ENCODE peak calls at places on chromosome 19, in nine cellular contexts. One of them, this sample, is unnamed.

GRCh38 chr19:34904521-34904845 is 22.2 kb upstream of the ZNF30 start:
- DNase-seq in PC-3: no peak
- DNase-seq in transverse colon: no peak
- DNase-seq in RKO: no peak
- DNase-seq in HTR-8/SVneo: no peak
- DNase-seq in stimulated activated CD8-positive, alpha-beta memory T cell treated with anti-CD3 and anti-CD28 coated beads, Interleukin-15, amount 100 ng/mL, for 24 hours: no peak
- DNase-seq in activated T-cell treated with anti-CD3 and anti-CD28 coated beads, Interleukin-2, amount 50 U/mL, for 4 hours: no peak
- DNase-seq in NCI-H748 treated with DMSO at 0.1 percent for 48 hours: no peak
- DNase-seq in HCT116: no peak
- DNase-seq in this sample: no peak

GRCh38 chr19:861756-862528 is 2.5 kb downstream of the CFD start:
- DNase-seq in HCT116: peak
- DNase-seq in HTR-8/SVneo: no peak
- DNase-seq in activated T-cell treated with anti-CD3 and anti-CD28 coated beads, Interleukin-2, amount 50 U/mL, for 4 hours: peak
- DNase-seq in PC-3: peak
- DNase-seq in stimulated activated CD8-positive, alpha-beta memory T cell treated with anti-CD3 and anti-CD28 coated beads, Interleukin-15, amount 100 ng/mL, for 24 hours: peak
- DNase-seq in RKO: no peak
- DNase-seq in NCI-H748 treated with DMSO at 0.1 percent for 48 hours: peak
- DNase-seq in transverse colon: peak
- DNase-seq in this sample: no peak

GRCh38 chr19:39237200-39238184 is 7.3 kb downstream of the IFNL3 start:
- DNase-seq in NCI-H748 treated with DMSO at 0.1 percent for 48 hours: no peak
- DNase-seq in RKO: peak
- DNase-seq in HCT116: peak
- DNase-seq in stimulated activated CD8-positive, alpha-beta memory T cell treated with anti-CD3 and anti-CD28 coated beads, Interleukin-15, amount 100 ng/mL, for 24 hours: no peak
- DNase-seq in PC-3: peak
- DNase-seq in HTR-8/SVneo: peak
- DNase-seq in transverse colon: peak
- DNase-seq in activated T-cell treated with anti-CD3 and anti-CD28 coated beads, Interleukin-2, amount 50 U/mL, for 4 hours: peak
- DNase-seq in this sample: no peak

GRCh38 chr19:52735734-52736133 is 890 bp upstream of the ZNF611 start:
- DNase-seq in PC-3: peak
- DNase-seq in NCI-H748 treated with DMSO at 0.1 percent for 48 hours: no peak
- DNase-seq in RKO: peak
- DNase-seq in stimulated activated CD8-positive, alpha-beta memory T cell treated with anti-CD3 and anti-CD28 coated beads, Interleukin-15, amount 100 ng/mL, for 24 hours: no peak
- DNase-seq in transverse colon: peak
- DNase-seq in HCT116: no peak
- DNase-seq in activated T-cell treated with anti-CD3 and anti-CD28 coated beads, Interleukin-2, amount 50 U/mL, for 4 hours: no peak
- DNase-seq in HTR-8/SVneo: no peak
- DNase-seq in this sample: peak

GRCh38 chr19:13150919-13151604 is 851 bp downstream of the IER2 start:
- DNase-seq in RKO: peak
- DNase-seq in activated T-cell treated with anti-CD3 and anti-CD28 coated beads, Interleukin-2, amount 50 U/mL, for 4 hours: peak
- DNase-seq in stimulated activated CD8-positive, alpha-beta memory T cell treated with anti-CD3 and anti-CD28 coated beads, Interleukin-15, amount 100 ng/mL, for 24 hours: no peak
- DNase-seq in HCT116: no peak
- DNase-seq in transverse colon: no peak
- DNase-seq in NCI-H748 treated with DMSO at 0.1 percent for 48 hours: no peak
- DNase-seq in PC-3: no peak
- DNase-seq in HTR-8/SVneo: no peak
- DNase-seq in this sample: no peak

GRCh38 chr19:42596391-42597071 is 1.8 kb upstream of the CEACAM8 start:
- DNase-seq in stimulated activated CD8-positive, alpha-beta memory T cell treated with anti-CD3 and anti-CD28 coated beads, Interleukin-15, amount 100 ng/mL, for 24 hours: no peak
- DNase-seq in RKO: peak
- DNase-seq in activated T-cell treated with anti-CD3 and anti-CD28 coated beads, Interleukin-2, amount 50 U/mL, for 4 hours: peak
- DNase-seq in PC-3: peak
- DNase-seq in HTR-8/SVneo: peak
- DNase-seq in HCT116: no peak
- DNase-seq in transverse colon: peak
- DNase-seq in NCI-H748 treated with DMSO at 0.1 percent for 48 hours: no peak
- DNase-seq in this sample: peak

GRCh38 chr19:52748336-52748950 is 13.6 kb upstream of the ZNF611 start:
- DNase-seq in PC-3: peak
- DNase-seq in stimulated activated CD8-positive, alpha-beta memory T cell treated with anti-CD3 and anti-CD28 coated beads, Interleukin-15, amount 100 ng/mL, for 24 hours: no peak
- DNase-seq in activated T-cell treated with anti-CD3 and anti-CD28 coated beads, Interleukin-2, amount 50 U/mL, for 4 hours: no peak
- DNase-seq in HTR-8/SVneo: no peak
- DNase-seq in NCI-H748 treated with DMSO at 0.1 percent for 48 hours: no peak
- DNase-seq in transverse colon: no peak
- DNase-seq in RKO: peak
- DNase-seq in HCT116: no peak
- DNase-seq in this sample: peak

GRCh38 chr19:2695288-2695866 is 7.1 kb downstream of the GNG7 start:
- DNase-seq in activated T-cell treated with anti-CD3 and anti-CD28 coated beads, Interleukin-2, amount 50 U/mL, for 4 hours: no peak
- DNase-seq in HTR-8/SVneo: no peak
- DNase-seq in NCI-H748 treated with DMSO at 0.1 percent for 48 hours: no peak
- DNase-seq in RKO: no peak
- DNase-seq in transverse colon: no peak
- DNase-seq in PC-3: no peak
- DNase-seq in stimulated activated CD8-positive, alpha-beta memory T cell treated with anti-CD3 and anti-CD28 coated beads, Interleukin-15, amount 100 ng/mL, for 24 hours: no peak
- DNase-seq in HCT116: no peak
- DNase-seq in this sample: no peak

GRCh38 chr19:34165295-34165738 is 7.0 kb upstream of the LSM14A start:
- DNase-seq in activated T-cell treated with anti-CD3 and anti-CD28 coated beads, Interleukin-2, amount 50 U/mL, for 4 hours: no peak
- DNase-seq in HTR-8/SVneo: no peak
- DNase-seq in stimulated activated CD8-positive, alpha-beta memory T cell treated with anti-CD3 and anti-CD28 coated beads, Interleukin-15, amount 100 ng/mL, for 24 hours: no peak
- DNase-seq in PC-3: no peak
- DNase-seq in RKO: no peak
- DNase-seq in transverse colon: no peak
- DNase-seq in HCT116: no peak
- DNase-seq in NCI-H748 treated with DMSO at 0.1 percent for 48 hours: no peak
- DNase-seq in this sample: no peak

GRCh38 chr19:39590265-39590664 is 12.1 kb upstream of the LGALS13 start:
- DNase-seq in activated T-cell treated with anti-CD3 and anti-CD28 coated beads, Interleukin-2, amount 50 U/mL, for 4 hours: no peak
- DNase-seq in RKO: peak
- DNase-seq in HCT116: no peak
- DNase-seq in stimulated activated CD8-positive, alpha-beta memory T cell treated with anti-CD3 and anti-CD28 coated beads, Interleukin-15, amount 100 ng/mL, for 24 hours: no peak
- DNase-seq in HTR-8/SVneo: no peak
- DNase-seq in transverse colon: no peak
- DNase-seq in NCI-H748 treated with DMSO at 0.1 percent for 48 hours: no peak
- DNase-seq in PC-3: no peak
- DNase-seq in this sample: peak

GRCh38 chr19:10617409-10618121 is 7.8 kb upstream of the SLC44A2 start:
- DNase-seq in stimulated activated CD8-positive, alpha-beta memory T cell treated with anti-CD3 and anti-CD28 coated beads, Interleukin-15, amount 100 ng/mL, for 24 hours: no peak
- DNase-seq in RKO: no peak
- DNase-seq in PC-3: peak
- DNase-seq in activated T-cell treated with anti-CD3 and anti-CD28 coated beads, Interleukin-2, amount 50 U/mL, for 4 hours: no peak
- DNase-seq in NCI-H748 treated with DMSO at 0.1 percent for 48 hours: no peak
- DNase-seq in HTR-8/SVneo: peak
- DNase-seq in HCT116: no peak
- DNase-seq in transverse colon: no peak
- DNase-seq in this sample: peak

GRCh38 chr19:30669329-30670010 is 297.3 kb downstream of the ZNF536 start:
- DNase-seq in RKO: peak
- DNase-seq in stimulated activated CD8-positive, alpha-beta memory T cell treated with anti-CD3 and anti-CD28 coated beads, Interleukin-15, amount 100 ng/mL, for 24 hours: peak
- DNase-seq in NCI-H748 treated with DMSO at 0.1 percent for 48 hours: peak
- DNase-seq in transverse colon: peak
- DNase-seq in activated T-cell treated with anti-CD3 and anti-CD28 coated beads, Interleukin-2, amount 50 U/mL, for 4 hours: peak
- DNase-seq in HTR-8/SVneo: peak
- DNase-seq in HCT116: no peak
- DNase-seq in PC-3: peak
- DNase-seq in this sample: peak

GRCh38 chr19:3683866-3684816 is 16.1 kb downstream of the PIP5K1C start:
- DNase-seq in RKO: peak
- DNase-seq in HTR-8/SVneo: no peak
- DNase-seq in activated T-cell treated with anti-CD3 and anti-CD28 coated beads, Interleukin-2, amount 50 U/mL, for 4 hours: no peak
- DNase-seq in stimulated activated CD8-positive, alpha-beta memory T cell treated with anti-CD3 and anti-CD28 coated beads, Interleukin-15, amount 100 ng/mL, for 24 hours: no peak
- DNase-seq in transverse colon: no peak
- DNase-seq in NCI-H748 treated with DMSO at 0.1 percent for 48 hours: no peak
- DNase-seq in HCT116: no peak
- DNase-seq in PC-3: no peak
- DNase-seq in this sample: peak

GRCh38 chr19:1104452-1105216 is 840 bp downstream of the GPX4 start:
- DNase-seq in HTR-8/SVneo: peak
- DNase-seq in HCT116: no peak
- DNase-seq in stimulated activated CD8-positive, alpha-beta memory T cell treated with anti-CD3 and anti-CD28 coated beads, Interleukin-15, amount 100 ng/mL, for 24 hours: peak
- DNase-seq in activated T-cell treated with anti-CD3 and anti-CD28 coated beads, Interleukin-2, amount 50 U/mL, for 4 hours: peak
- DNase-seq in RKO: peak
- DNase-seq in NCI-H748 treated with DMSO at 0.1 percent for 48 hours: no peak
- DNase-seq in transverse colon: peak
- DNase-seq in PC-3: peak
- DNase-seq in this sample: peak

GRCh38 chr19:29260477-29261317 is 47.7 kb upstream of the UQCRFS1 start:
- DNase-seq in HCT116: peak
- DNase-seq in stimulated activated CD8-positive, alpha-beta memory T cell treated with anti-CD3 and anti-CD28 coated beads, Interleukin-15, amount 100 ng/mL, for 24 hours: no peak
- DNase-seq in PC-3: no peak
- DNase-seq in NCI-H748 treated with DMSO at 0.1 percent for 48 hours: peak
- DNase-seq in RKO: peak
- DNase-seq in HTR-8/SVneo: no peak
- DNase-seq in activated T-cell treated with anti-CD3 and anti-CD28 coated beads, Interleukin-2, amount 50 U/mL, for 4 hours: no peak
- DNase-seq in transverse colon: no peak
- DNase-seq in this sample: peak

GRCh38 chr19:51370230-51370629 is 1.4 kb upstream of the CLDND2 start:
- DNase-seq in HCT116: no peak
- DNase-seq in stimulated activated CD8-positive, alpha-beta memory T cell treated with anti-CD3 and anti-CD28 coated beads, Interleukin-15, amount 100 ng/mL, for 24 hours: no peak
- DNase-seq in activated T-cell treated with anti-CD3 and anti-CD28 coated beads, Interleukin-2, amount 50 U/mL, for 4 hours: no peak
- DNase-seq in HTR-8/SVneo: no peak
- DNase-seq in PC-3: no peak
- DNase-seq in RKO: no peak
- DNase-seq in transverse colon: no peak
- DNase-seq in NCI-H748 treated with DMSO at 0.1 percent for 48 hours: no peak
- DNase-seq in this sample: no peak

GRCh38 chr19:15393963-15394362 is 14.4 kb upstream of the AKAP8 start:
- DNase-seq in activated T-cell treated with anti-CD3 and anti-CD28 coated beads, Interleukin-2, amount 50 U/mL, for 4 hours: no peak
- DNase-seq in HTR-8/SVneo: no peak
- DNase-seq in PC-3: no peak
- DNase-seq in transverse colon: no peak
- DNase-seq in NCI-H748 treated with DMSO at 0.1 percent for 48 hours: no peak
- DNase-seq in HCT116: no peak
- DNase-seq in stimulated activated CD8-positive, alpha-beta memory T cell treated with anti-CD3 and anti-CD28 coated beads, Interleukin-15, amount 100 ng/mL, for 24 hours: no peak
- DNase-seq in RKO: no peak
- DNase-seq in this sample: peak

GRCh38 chr19:4474504-4475136 is 2.5 kb downstream of the HDGFL2 start:
- DNase-seq in HTR-8/SVneo: peak
- DNase-seq in HCT116: no peak
- DNase-seq in RKO: no peak
- DNase-seq in NCI-H748 treated with DMSO at 0.1 percent for 48 hours: peak
- DNase-seq in transverse colon: no peak
- DNase-seq in PC-3: peak
- DNase-seq in activated T-cell treated with anti-CD3 and anti-CD28 coated beads, Interleukin-2, amount 50 U/mL, for 4 hours: no peak
- DNase-seq in stimulated activated CD8-positive, alpha-beta memory T cell treated with anti-CD3 and anti-CD28 coated beads, Interleukin-15, amount 100 ng/mL, for 24 hours: no peak
- DNase-seq in this sample: peak

GRCh38 chr19:5514001-5514400 is 53.8 kb downstream of the TINCR start:
- DNase-seq in RKO: no peak
- DNase-seq in activated T-cell treated with anti-CD3 and anti-CD28 coated beads, Interleukin-2, amount 50 U/mL, for 4 hours: no peak
- DNase-seq in transverse colon: no peak
- DNase-seq in HTR-8/SVneo: no peak
- DNase-seq in NCI-H748 treated with DMSO at 0.1 percent for 48 hours: no peak
- DNase-seq in HCT116: no peak
- DNase-seq in PC-3: no peak
- DNase-seq in stimulated activated CD8-positive, alpha-beta memory T cell treated with anti-CD3 and anti-CD28 coated beads, Interleukin-15, amount 100 ng/mL, for 24 hours: no peak
- DNase-seq in this sample: no peak

GRCh38 chr19:29259153-29259552 is 46.2 kb upstream of the UQCRFS1 start:
- DNase-seq in NCI-H748 treated with DMSO at 0.1 percent for 48 hours: no peak
- DNase-seq in transverse colon: no peak
- DNase-seq in RKO: peak
- DNase-seq in stimulated activated CD8-positive, alpha-beta memory T cell treated with anti-CD3 and anti-CD28 coated beads, Interleukin-15, amount 100 ng/mL, for 24 hours: no peak
- DNase-seq in activated T-cell treated with anti-CD3 and anti-CD28 coated beads, Interleukin-2, amount 50 U/mL, for 4 hours: no peak
- DNase-seq in HCT116: no peak
- DNase-seq in PC-3: no peak
- DNase-seq in HTR-8/SVneo: no peak
- DNase-seq in this sample: peak

GRCh38 chr19:2524840-2525723 is 49.2 kb downstream of the GADD45B start:
- DNase-seq in PC-3: peak
- DNase-seq in activated T-cell treated with anti-CD3 and anti-CD28 coated beads, Interleukin-2, amount 50 U/mL, for 4 hours: no peak
- DNase-seq in RKO: peak
- DNase-seq in HTR-8/SVneo: no peak
- DNase-seq in HCT116: peak
- DNase-seq in NCI-H748 treated with DMSO at 0.1 percent for 48 hours: no peak
- DNase-seq in stimulated activated CD8-positive, alpha-beta memory T cell treated with anti-CD3 and anti-CD28 coated beads, Interleukin-15, amount 100 ng/mL, for 24 hours: no peak
- DNase-seq in transverse colon: no peak
- DNase-seq in this sample: peak

GRCh38 chr19:45025264-45025663 is 13.6 kb upstream of the CLASRP start:
- DNase-seq in PC-3: no peak
- DNase-seq in HTR-8/SVneo: no peak
- DNase-seq in activated T-cell treated with anti-CD3 and anti-CD28 coated beads, Interleukin-2, amount 50 U/mL, for 4 hours: no peak
- DNase-seq in RKO: no peak
- DNase-seq in stimulated activated CD8-positive, alpha-beta memory T cell treated with anti-CD3 and anti-CD28 coated beads, Interleukin-15, amount 100 ng/mL, for 24 hours: no peak
- DNase-seq in transverse colon: no peak
- DNase-seq in NCI-H748 treated with DMSO at 0.1 percent for 48 hours: no peak
- DNase-seq in HCT116: no peak
- DNase-seq in this sample: no peak

GRCh38 chr19:10395436-10395835 is 7.9 kb downstream of the CDC37 start:
- DNase-seq in NCI-H748 treated with DMSO at 0.1 percent for 48 hours: no peak
- DNase-seq in transverse colon: no peak
- DNase-seq in RKO: no peak
- DNase-seq in HCT116: no peak
- DNase-seq in stimulated activated CD8-positive, alpha-beta memory T cell treated with anti-CD3 and anti-CD28 coated beads, Interleukin-15, amount 100 ng/mL, for 24 hours: no peak
- DNase-seq in activated T-cell treated with anti-CD3 and anti-CD28 coated beads, Interleukin-2, amount 50 U/mL, for 4 hours: no peak
- DNase-seq in PC-3: no peak
- DNase-seq in HTR-8/SVneo: no peak
- DNase-seq in this sample: no peak

GRCh38 chr19:18526316-18526715 is 4.4 kb upstream of the ELL start:
- DNase-seq in PC-3: peak
- DNase-seq in activated T-cell treated with anti-CD3 and anti-CD28 coated beads, Interleukin-2, amount 50 U/mL, for 4 hours: no peak
- DNase-seq in HTR-8/SVneo: no peak
- DNase-seq in NCI-H748 treated with DMSO at 0.1 percent for 48 hours: no peak
- DNase-seq in stimulated activated CD8-positive, alpha-beta memory T cell treated with anti-CD3 and anti-CD28 coated beads, Interleukin-15, amount 100 ng/mL, for 24 hours: no peak
- DNase-seq in transverse colon: no peak
- DNase-seq in HCT116: peak
- DNase-seq in RKO: no peak
- DNase-seq in this sample: no peak

GRCh38 chr19:2469102-2469914 is 6.6 kb upstream of the GADD45B start:
- DNase-seq in HCT116: peak
- DNase-seq in activated T-cell treated with anti-CD3 and anti-CD28 coated beads, Interleukin-2, amount 50 U/mL, for 4 hours: no peak
- DNase-seq in NCI-H748 treated with DMSO at 0.1 percent for 48 hours: no peak
- DNase-seq in PC-3: peak
- DNase-seq in transverse colon: no peak
- DNase-seq in HTR-8/SVneo: peak
- DNase-seq in RKO: peak
- DNase-seq in stimulated activated CD8-positive, alpha-beta memory T cell treated with anti-CD3 and anti-CD28 coated beads, Interleukin-15, amount 100 ng/mL, for 24 hours: no peak
- DNase-seq in this sample: peak

GRCh38 chr19:18477042-18477760 is 39.3 kb upstream of the ISYNA1 start:
- DNase-seq in transverse colon: no peak
- DNase-seq in stimulated activated CD8-positive, alpha-beta memory T cell treated with anti-CD3 and anti-CD28 coated beads, Interleukin-15, amount 100 ng/mL, for 24 hours: no peak
- DNase-seq in HCT116: no peak
- DNase-seq in RKO: no peak
- DNase-seq in NCI-H748 treated with DMSO at 0.1 percent for 48 hours: no peak
- DNase-seq in activated T-cell treated with anti-CD3 and anti-CD28 coated beads, Interleukin-2, amount 50 U/mL, for 4 hours: no peak
- DNase-seq in HTR-8/SVneo: no peak
- DNase-seq in PC-3: no peak
- DNase-seq in this sample: no peak

GRCh38 chr19:11356676-11357550 is 1.7 kb downstream of the PLPPR2 start:
- DNase-seq in stimulated activated CD8-positive, alpha-beta memory T cell treated with anti-CD3 and anti-CD28 coated beads, Interleukin-15, amount 100 ng/mL, for 24 hours: no peak
- DNase-seq in NCI-H748 treated with DMSO at 0.1 percent for 48 hours: no peak
- DNase-seq in RKO: no peak
- DNase-seq in activated T-cell treated with anti-CD3 and anti-CD28 coated beads, Interleukin-2, amount 50 U/mL, for 4 hours: no peak
- DNase-seq in HCT116: no peak
- DNase-seq in transverse colon: no peak
- DNase-seq in PC-3: no peak
- DNase-seq in HTR-8/SVneo: no peak
- DNase-seq in this sample: no peak

This sample was measured in fibroblast of mammary gland.